ENCODE peak calls at places on chromosomes 6 and 20, in nine cellular contexts. C is brain microvascular endothelial cell; H is cardiac muscle cell; V is spleen; L is astrocyte; S is ascending aorta; D is CD8-positive, alpha-beta T cell; J is IMR-90; N is tibial nerve. B is an unnamed sample.

GRCh38 chr6:83265384-83265783 is 72.2 kb downstream of the RWDD2A start:
- DNase-seq in C (peak; percentile 55), H (no peak), V (no peak), L (peak; percentile 69), S (no peak), D (no peak), J (peak; percentile 73), N (no peak), B (peak; percentile 35)

GRCh38 chr6:168188310-168188973 is 109.4 kb upstream of the FRMD1 start:
- DNase-seq in C (no peak), H (no peak), V (no peak), L (no peak), S (no peak), D (no peak), J (no peak), N (no peak), B (no peak)

GRCh38 chr6:13630499-13630898 is 15.4 kb downstream of the NOL7 start:
- DNase-seq in C (no peak), H (no peak), V (no peak), L (no peak), S (no peak), D (no peak), J (no peak), N (no peak), B (no peak)

GRCh38 chr6:14743465-14744211 is 502.2 kb upstream of the JARID2 start:
- DNase-seq in C (peak; percentile 99), H (no peak), V (peak; percentile 81), L (peak; percentile 99), S (no peak), D (peak; percentile 57), J (peak; percentile 100), N (no peak), B (peak; percentile 99)

GRCh38 chr20:20568604-20569205 is 143.7 kb downstream of the RALGAPA2 start:
- DNase-seq in C (peak; percentile 27), H (peak; percentile 58), V (no peak), L (peak; percentile 16), S (no peak), D (peak; percentile 15), J (peak; percentile 58), N (no peak), B (peak; percentile 8)

GRCh38 chr6:95519228-95520037 is 57.9 kb upstream of the MANEA start:
- DNase-seq in C (no peak), H (no peak), V (peak; percentile 73), L (no peak), S (no peak), D (no peak), J (no peak), N (no peak), B (no peak)

GRCh38 chr20:44166008-44166407 is 21.0 kb downstream of the JPH2 start:
- DNase-seq in C (peak; percentile 25), H (no peak), V (no peak), L (peak; percentile 88), S (no peak), D (no peak), J (peak; percentile 36), N (no peak), B (peak; percentile 17)

GRCh38 chr6:170212051-170212756 is 78.7 kb downstream of the DLL1 start:
- DNase-seq in C (no peak), H (no peak), V (peak; percentile 52), L (no peak), S (no peak), D (peak; percentile 5), J (no peak), N (no peak), B (no peak)

GRCh38 chr20:54379893-54380292 is 95.5 kb upstream of the DOK5 start:
- DNase-seq in C (no peak), H (no peak), V (no peak), L (no peak), S (no peak), D (no peak), J (no peak), N (no peak), B (no peak)

GRCh38 chr6:132490478-132491204 is 22.3 kb downstream of the STX7 start:
- DNase-seq in C (no peak), H (no peak), V (peak; percentile 77), L (no peak), S (no peak), D (no peak), J (no peak), N (no peak), B (no peak)

GRCh38 chr6:165184192-165184979 is 125.0 kb downstream of the C6orf118 start:
- DNase-seq in C (no peak), H (no peak), V (no peak), L (peak; percentile 0), S (no peak), D (no peak), J (no peak), N (peak; percentile 20), B (no peak)

GRCh38 chr20:12925214-12925755 is 83.5 kb upstream of the SPTLC3 start:
- DNase-seq in C (peak; percentile 79), H (peak; percentile 82), V (no peak), L (peak; percentile 69), S (no peak), D (peak; percentile 16), J (peak; percentile 85), N (no peak), B (peak; percentile 69)

GRCh38 chr20:16608265-16608636 is 35.0 kb upstream of the KIF16B start:
- DNase-seq in C (no peak), H (no peak), V (no peak), L (no peak), S (no peak), D (no peak), J (no peak), N (no peak), B (no peak)

GRCh38 chr6:12012231-12012565 is at the start of gene HIVEP1:
- DNase-seq in C (no peak), H (peak; percentile 71), V (peak; percentile 92), L (no peak), S (no peak), D (no peak), J (no peak), N (no peak), B (no peak)

GRCh38 chr20:881051-881820 is 34.9 kb downstream of the ANGPT4 start:
- DNase-seq in C (peak; percentile 33), H (no peak), V (peak; percentile 27), L (peak; percentile 14), S (no peak), D (no peak), J (peak; percentile 31), N (no peak), B (peak; percentile 80)

GRCh38 chr6:26420607-26421235 is 18.6 kb downstream of the BTN3A1 start:
- DNase-seq in C (peak; percentile 31), H (peak; percentile 52), V (no peak), L (peak; percentile 33), S (no peak), D (peak; percentile 32), J (peak; percentile 42), N (no peak), B (no peak)

GRCh38 chr6:20681243-20681684 is 147.0 kb downstream of the CDKAL1 start:
- DNase-seq in C (no peak), H (no peak), V (no peak), L (no peak), S (no peak), D (no peak), J (no peak), N (no peak), B (no peak)

GRCh38 chr6:15398657-15399287 is 152.9 kb downstream of the JARID2 start:
- DNase-seq in C (no peak), H (peak; percentile 38), V (no peak), L (no peak), S (no peak), D (no peak), J (no peak), N (no peak), B (no peak)

DNA sequence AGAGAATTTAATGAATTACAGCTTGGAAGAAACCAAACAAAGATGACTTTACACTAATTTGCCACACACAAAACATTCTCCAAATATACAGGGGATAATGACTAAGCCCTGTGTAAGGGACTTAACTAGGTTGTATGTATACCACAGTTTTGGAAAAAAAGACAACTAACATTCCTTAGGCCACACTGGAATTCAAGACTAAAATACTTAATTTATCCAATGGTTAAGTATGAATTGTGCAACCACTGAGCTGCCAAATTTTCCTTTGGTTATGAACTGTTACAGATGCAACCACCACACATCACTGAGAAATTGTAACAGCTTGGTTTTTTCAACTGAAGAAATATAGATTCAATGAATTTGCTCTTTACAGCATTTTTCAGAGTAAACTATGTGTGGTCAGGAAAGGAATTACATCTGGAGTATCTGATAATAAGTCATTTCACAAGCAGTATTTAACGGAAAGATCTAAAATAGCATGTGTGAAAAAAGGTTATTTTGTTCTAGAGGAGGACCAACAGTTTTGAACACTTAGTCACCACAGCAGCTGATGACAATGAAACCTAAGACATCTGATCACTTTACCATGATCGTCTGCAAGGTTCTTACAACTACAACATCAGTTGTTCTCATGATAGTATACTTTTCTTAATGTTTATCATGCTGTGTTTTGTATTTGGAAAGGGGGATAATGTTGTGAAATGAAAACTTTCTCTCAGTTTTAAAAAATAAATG is 318.8 kb downstream of the BCKDHB start:
- DNase-seq in C (peak; percentile 72), H (no peak), V (no peak), L (peak; percentile 100), S (no peak), D (no peak), J (peak; percentile 99), N (no peak), B (peak; percentile 71)
- H3K27ac ChIP-seq in C (peak overlapping the region; percentile 68), H (no peak overlapping the region), V (no peak overlapping the region), L (peak overlapping the region; percentile 81), S (no peak overlapping the region), D (no peak overlapping the region), J (peak overlapping the region; percentile 90), N (no peak overlapping the region), B (no peak overlapping the region)

GRCh38 chr6:81996414-81996813 is 243.9 kb upstream of the TENT5A start:
- DNase-seq in C (peak; percentile 74), H (no peak), V (no peak), L (peak; percentile 92), S (no peak), D (no peak), J (peak; percentile 85), N (no peak), B (peak; percentile 88)
- H3K27ac ChIP-seq in C (peak overlapping the region; percentile 95), H (no peak overlapping the region), V (no peak overlapping the region), L (peak overlapping the region; percentile 94), S (peak overlapping the region; percentile 65), D (no peak overlapping the region), J (peak overlapping the region; percentile 54), N (no peak overlapping the region), B (peak overlapping the region; percentile 86)

GRCh38 chr20:24665196-24665595 is 195.8 kb downstream of the SYNDIG1 start:
- DNase-seq in C (no peak), H (no peak), V (peak; percentile 47), L (no peak), S (no peak), D (no peak), J (no peak), N (no peak), B (no peak)
- H3K27ac ChIP-seq in C (no peak overlapping the region), H (no peak overlapping the region), V (no peak overlapping the region), L (no peak overlapping the region), S (no peak overlapping the region), D (no peak overlapping the region), J (no peak overlapping the region), N (no peak overlapping the region), B (no peak overlapping the region)

DNA sequence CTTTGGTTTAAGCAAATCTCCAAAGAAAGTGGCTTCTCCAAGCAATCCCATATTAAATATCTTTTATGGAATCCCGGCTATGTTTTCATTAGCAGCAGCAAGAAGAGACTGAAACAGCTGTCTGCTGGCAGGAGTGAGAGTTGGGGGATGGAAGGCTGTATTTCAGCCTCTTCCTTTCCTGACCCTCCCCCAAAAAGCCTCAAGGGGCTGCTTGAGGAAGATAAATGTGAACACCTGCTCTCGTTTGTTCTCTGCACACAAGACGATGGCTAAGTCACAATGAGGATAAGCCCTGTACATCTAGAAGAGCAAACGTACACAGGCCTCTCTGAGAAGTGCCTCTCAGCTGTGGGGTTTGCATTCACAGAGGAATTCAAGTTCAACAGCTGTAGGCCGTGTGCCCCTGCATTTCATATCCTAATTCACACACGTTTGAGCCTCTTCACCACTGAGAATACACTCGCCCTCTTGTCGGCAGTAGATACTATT is 16.3 kb downstream of the RIPOR2 start:
- DNase-seq in C (no peak), H (no peak), V (no peak), L (no peak), S (no peak), D (no peak), J (no peak), N (no peak), B (no peak)
- H3K27ac ChIP-seq in C (no peak overlapping the region), H (peak overlapping the region; percentile 42), V (peak overlapping the region; percentile 59), L (no peak overlapping the region), S (no peak overlapping the region), D (peak overlapping the region; percentile 2), J (peak overlapping the region; percentile 73), N (no peak overlapping the region), B (no peak overlapping the region)

B was measured in foreskin keratinocyte.